ENCODE peak calls at places on chromosome 1, in eight cellular contexts. W is WTC11; U is esophagus squamous epithelium; O is activated CD8-positive, alpha-beta memory T cell treated with anti-CD3 and anti-CD28 coated beads for 24 hours; F is ELF-1; H is GM04504; C is GM03348; K is T-helper 2 cell. M is an unnamed sample.

GRCh38 chr1:221712198-221712684 is 29.6 kb downstream of the DUSP10 start:
- DNase-seq in O (no peak), K (peak), W (no peak), H (no peak), C (peak), F (no peak), U (no peak), M (peak)

GRCh38 chr1:167486090-167486824 is 32.1 kb downstream of the CD247 start:
- DNase-seq in U (no peak), H (no peak), O (peak), K (no peak), F (no peak), W (no peak), C (no peak), M (no peak)

GRCh38 chr1:201916649-201917249 is 28.1 kb downstream of the SHISA4 start:
- DNase-seq in H (peak), K (no peak), F (peak), O (no peak), U (no peak), W (no peak), C (peak), M (no peak)

GRCh38 chr1:34816778-34817177 is 24.0 kb downstream of the GJA4 start:
- DNase-seq in U (no peak), C (no peak), K (no peak), O (no peak), W (no peak), H (no peak), F (no peak), M (no peak)

GRCh38 chr1:10730985-10731384 is 65.5 kb downstream of the CASZ1 start:
- DNase-seq in F (no peak), C (peak), K (no peak), U (no peak), O (no peak), W (no peak), H (peak), M (no peak)

GRCh38 chr1:241677171-241677570 is 25.1 kb downstream of the WDR64 start:
- DNase-seq in H (no peak), W (no peak), F (no peak), U (no peak), C (no peak), O (no peak), K (no peak), M (no peak)

GRCh38 chr1:78633209-78633608 is 13.0 kb downstream of the IFI44L start:
- DNase-seq in F (no peak), U (no peak), C (no peak), O (no peak), W (no peak), K (no peak), H (no peak), M (no peak)

GRCh38 chr1:202157945-202158344 is 2.5 kb downstream of the PTPN7 start:
- DNase-seq in C (no peak), U (no peak), H (no peak), W (no peak), F (no peak), O (no peak), K (no peak), M (no peak)

GRCh38 chr1:170145691-170146676 is at the start of gene NTMT2:
- DNase-seq in K (no peak), W (peak), F (peak), C (no peak), H (no peak), O (no peak), U (no peak), M (no peak)

GRCh38 chr1:159851386-159851785 is 11.1 kb downstream of the VSIG8 start:
- DNase-seq in C (no peak), H (no peak), W (no peak), K (no peak), F (no peak), U (no peak), O (no peak), M (no peak)

GRCh38 chr1:143698016-143698415 is 273.8 kb downstream of the FAM72C start:
- DNase-seq in H (no peak), K (no peak), C (peak), U (no peak), O (no peak), W (peak), F (peak), M (peak)

GRCh38 chr1:48069662-48070432 is 72.7 kb upstream of the TRABD2B start:
- DNase-seq in O (no peak), W (no peak), H (no peak), K (no peak), F (no peak), C (no peak), U (no peak), M (no peak)

GRCh38 chr1:45359882-45360513 is 19.8 kb upstream of the MUTYH start:
- DNase-seq in C (peak), H (peak), F (peak), U (no peak), O (peak), W (peak), K (peak), M (peak)

GRCh38 chr1:232196042-232196441 is 433.9 kb downstream of the SIPA1L2 start:
- DNase-seq in C (no peak), W (no peak), H (no peak), K (no peak), O (no peak), F (no peak), U (no peak), M (no peak)

GRCh38 chr1:170768929-170769328 is 105.0 kb downstream of the PRRX1 start:
- DNase-seq in W (no peak), C (no peak), F (no peak), H (no peak), O (no peak), U (no peak), K (no peak), M (no peak)

GRCh38 chr1:240650877-240651276 is 38.9 kb upstream of the GREM2 start:
- DNase-seq in K (no peak), H (no peak), U (no peak), W (no peak), F (no peak), O (no peak), C (no peak), M (no peak)

GRCh38 chr1:5739561-5740078 is 252.6 kb downstream of the NPHP4 start:
- DNase-seq in W (no peak), C (no peak), H (no peak), O (no peak), K (no peak), U (no peak), F (no peak), M (no peak)

GRCh38 chr1:65850281-65850680 is 57.6 kb downstream of the PDE4B start:
- DNase-seq in U (no peak), O (no peak), K (no peak), F (no peak), W (no peak), C (no peak), H (no peak), M (no peak)

GRCh38 chr1:22567176-22567575 is 3.9 kb downstream of the EPHA8 start:
- DNase-seq in C (no peak), F (no peak), O (no peak), U (no peak), W (no peak), H (no peak), K (no peak), M (no peak)